ENCODE peak calls at places on chromosomes 6 and 20, in nine cellular contexts. M is HepG2, A is ovary, D is A549, H is tibial nerve, P is stomach, E is transverse colon, G is esophagus muscularis mucosa, R is H1. K is an unnamed sample.

GRCh38 chr6:15247214-15247749 is 1.4 kb downstream of the JARID2 start:
- DNase-seq in M (no peak), A (no peak), D (no peak), H (no peak), P (no peak), E (no peak), G (no peak), R (no peak), K (no peak)

GRCh38 chr6:15608406-15608805 is 54.4 kb downstream of the DTNBP1 start:
- DNase-seq in M (no peak), A (no peak), D (peak), H (no peak), P (no peak), E (no peak), G (no peak), R (no peak), K (no peak)

GRCh38 chr6:43972915-43973304 is 154.3 kb downstream of the MRPL14 start:
- DNase-seq in M (no peak), A (peak), D (no peak), H (no peak), P (peak), E (peak), G (no peak), R (no peak), K (no peak)

GRCh38 chr6:150195996-150196417 is 53.2 kb downstream of the PPP1R14C start:
- DNase-seq in M (no peak), A (no peak), D (no peak), H (no peak), P (no peak), E (peak), G (no peak), R (no peak), K (no peak)

GRCh38 chr6:165729307-165729936 is 66.4 kb upstream of the PDE10A start:
- DNase-seq in M (peak), A (no peak), D (peak), H (no peak), P (peak), E (peak), G (no peak), R (peak), K (no peak)

GRCh38 chr6:4554645-4555044 is 221.6 kb upstream of the CDYL start:
- DNase-seq in M (no peak), A (no peak), D (no peak), H (no peak), P (no peak), E (no peak), G (no peak), R (no peak), K (no peak)

GRCh38 chr6:43491750-43492661 is 14.6 kb downstream of the TJAP1 start:
- DNase-seq in M (no peak), A (peak), D (no peak), H (peak), P (peak), E (peak), G (peak), R (no peak), K (no peak)

GRCh38 chr6:2522521-2522920 is 228.2 kb downstream of the MYLK4 start:
- DNase-seq in M (no peak), A (no peak), D (no peak), H (no peak), P (no peak), E (no peak), G (no peak), R (no peak), K (no peak)

GRCh38 chr6:147711511-147711910 is 203.0 kb downstream of the SAMD5 start:
- DNase-seq in M (no peak), A (no peak), D (no peak), H (no peak), P (no peak), E (no peak), G (no peak), R (no peak), K (no peak)

GRCh38 chr6:156662025-156662445 is 115.1 kb upstream of the ARID1B start:
- DNase-seq in M (peak), A (no peak), D (peak), H (no peak), P (no peak), E (peak), G (peak), R (peak), K (no peak)

GRCh38 chr6:42104095-42104806 is 38.2 kb downstream of the C6orf132 start:
- DNase-seq in M (peak), A (peak), D (peak), H (peak), P (peak), E (peak), G (no peak), R (peak), K (no peak)

GRCh38 chr20:5188736-5189135 is 61.9 kb downstream of the CDS2 start:
- DNase-seq in M (no peak), A (no peak), D (no peak), H (no peak), P (no peak), E (no peak), G (no peak), R (no peak), K (no peak)

GRCh38 chr6:162261598-162261997 is 466.0 kb downstream of the PRKN start:
- DNase-seq in M (no peak), A (no peak), D (no peak), H (no peak), P (no peak), E (no peak), G (no peak), R (no peak), K (no peak)

GRCh38 chr6:130775421-130776012 is 51.7 kb upstream of the SMLR1 start:
- DNase-seq in M (no peak), A (no peak), D (no peak), H (no peak), P (no peak), E (no peak), G (no peak), R (no peak), K (no peak)

GRCh38 chr6:130778946-130779657 is 48.1 kb upstream of the SMLR1 start:
- DNase-seq in M (no peak), A (no peak), D (no peak), H (no peak), P (no peak), E (no peak), G (no peak), R (no peak), K (no peak)

GRCh38 chr6:130779658-130780033 is 47.6 kb upstream of the SMLR1 start:
- DNase-seq in M (no peak), A (no peak), D (no peak), H (no peak), P (no peak), E (no peak), G (no peak), R (no peak), K (no peak)

GRCh38 chr6:130780137-130780536 is 47.1 kb upstream of the SMLR1 start:
- DNase-seq in M (no peak), A (no peak), D (no peak), H (no peak), P (no peak), E (no peak), G (no peak), R (no peak), K (no peak)

DNA sequence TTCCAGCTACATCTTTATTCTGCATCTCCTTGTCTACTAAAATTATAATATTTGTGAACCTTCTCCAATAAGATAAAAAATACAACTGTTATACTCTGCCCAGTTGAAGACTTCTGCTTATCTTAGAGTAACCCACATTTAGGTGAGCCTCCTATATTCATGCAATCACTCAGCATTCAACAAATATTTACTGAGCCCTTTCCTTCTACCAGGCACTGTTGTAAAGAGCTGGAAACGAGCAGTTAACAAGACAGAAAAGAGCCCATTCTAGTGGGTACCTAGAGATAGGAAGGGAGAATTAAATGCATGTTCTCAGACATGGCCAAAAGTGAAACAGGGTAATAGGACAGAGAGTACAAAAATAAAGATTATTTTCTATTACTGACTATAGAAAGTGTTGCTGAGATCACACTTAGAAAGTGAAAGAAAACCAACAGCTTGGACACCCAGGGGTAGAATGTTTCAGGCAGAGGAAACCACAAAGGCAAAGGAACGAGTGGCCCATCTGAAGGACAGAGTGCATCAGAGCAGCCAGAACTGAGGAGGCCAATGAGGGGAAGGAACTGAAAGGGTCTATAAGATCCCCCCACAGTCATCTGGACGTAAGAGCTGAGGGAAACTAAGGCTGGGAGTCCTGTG is 50.8 kb upstream of the SMLR1 start:
- DNase-seq in M (no peak), A (no peak), D (no peak), H (no peak), P (no peak), E (no peak), G (no peak), R (no peak), K (no peak)
- TF ChIP-seq EP300 in M (no peak), A (no peak), D (no peak), H (no peak), P (no peak), E (no peak), G (no peak), R (no peak), K (no peak)

GRCh38 chr6:39207421-39208232 is 21.6 kb downstream of the KCNK5 start:
- DNase-seq in M (no peak), A (no peak), D (no peak), H (no peak), P (no peak), E (no peak), G (no peak), R (no peak), K (no peak)

GRCh38 chr6:39204646-39205244 is 24.5 kb downstream of the KCNK5 start:
- DNase-seq in M (no peak), A (no peak), D (no peak), H (no peak), P (no peak), E (no peak), G (no peak), R (peak), K (no peak)

GRCh38 chr6:39203804-39204495 is 25.3 kb downstream of the KCNK5 start:
- DNase-seq in M (no peak), A (no peak), D (peak), H (no peak), P (peak), E (peak), G (no peak), R (no peak), K (no peak)

GRCh38 chr6:39208233-39208720 is 21.0 kb downstream of the KCNK5 start:
- DNase-seq in M (no peak), A (no peak), D (no peak), H (no peak), P (peak), E (no peak), G (no peak), R (no peak), K (no peak)

DNA sequence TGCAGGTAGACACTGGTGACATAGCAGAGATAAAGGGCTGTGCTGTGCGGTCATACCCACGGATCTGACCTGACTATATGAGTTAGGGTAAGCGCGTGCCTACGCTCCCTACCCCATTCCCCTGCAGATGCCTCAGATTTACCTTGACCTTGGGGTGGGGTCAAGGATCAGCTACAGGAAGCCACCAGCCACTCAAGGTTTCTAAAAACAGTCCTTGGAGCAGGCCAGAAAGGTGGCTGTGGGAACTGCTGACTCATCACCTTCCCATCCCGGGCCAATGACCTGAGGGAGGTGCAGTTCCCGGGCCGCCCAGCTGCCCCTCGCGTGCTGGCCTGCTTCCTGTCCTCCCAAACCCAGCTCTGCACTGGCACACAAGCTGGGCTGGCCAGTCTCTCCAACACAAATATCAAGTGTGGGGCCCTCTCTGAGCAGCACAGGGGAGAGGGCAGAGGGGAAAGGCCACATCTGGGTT is 23.0 kb downstream of the KCNK5 start:
- DNase-seq in M (no peak), A (no peak), D (peak), H (no peak), P (peak), E (no peak), G (no peak), R (no peak), K (no peak)
- H3K27ac ChIP-seq in M (no peak), A (no peak), D (peak), H (peak), P (peak), E (no peak), G (no peak), R (no peak), K (no peak)

GRCh38 chr20:7828437-7828836 is 111.8 kb downstream of the HAO1 start:
- DNase-seq in M (no peak), A (no peak), D (no peak), H (no peak), P (no peak), E (no peak), G (no peak), R (no peak), K (no peak)
- TF ChIP-seq EP300 in M (no peak), A (no peak), D (no peak), H (no peak), P (no peak), E (no peak), G (no peak), R (no peak), K (no peak)

GRCh38 chr6:52992980-52993379 is 2.1 kb downstream of the GSTA4 start:
- DNase-seq in M (no peak), A (no peak), D (no peak), H (no peak), P (no peak), E (no peak), G (no peak), R (no peak), K (no peak)
- H3K27ac ChIP-seq in M (no peak), A (peak), D (no peak), H (peak), P (peak), E (peak), G (peak), R (no peak), K (no peak)

K was measured in suprapubic skin.